ENCODE peak calls at places on chromosomes 5 and 9, in four cellular contexts. W, C, O and T are unnamed samples.

GRCh38 chr5:82859439-82860140 is 217.6 kb downstream of the TMEM167A start:
- DNase-seq in W (no peak), C (no peak), O (no peak), T (no peak)

GRCh38 chr9:98251554-98251953 is 3.9 kb downstream of the TBC1D2 start:
- DNase-seq in W (no peak), C (no peak), O (no peak), T (no peak)

GRCh38 chr9:114732842-114733241 is 50.9 kb upstream of the TEX48 start:
- DNase-seq in W (no peak), C (no peak), O (no peak), T (no peak)

GRCh38 chr5:158385982-158386381 is 527.0 kb upstream of the CLINT1 start:
- DNase-seq in W (no peak), C (no peak), O (no peak), T (no peak)

GRCh38 chr9:110626109-110626829 is 42.3 kb upstream of the MUSK start:
- DNase-seq in W (no peak), C (peak), O (no peak), T (no peak)

GRCh38 chr5:112492291-112492690 is 73.2 kb upstream of the EPB41L4A start:
- DNase-seq in W (peak), C (peak), O (peak), T (peak)

GRCh38 chr9:18208166-18209059 is 265.5 kb upstream of the ADAMTSL1 start:
- DNase-seq in W (no peak), C (no peak), O (peak), T (peak)

GRCh38 chr5:1936413-1936812 is 53.7 kb upstream of the IRX4 start:
- DNase-seq in W (no peak), C (no peak), O (no peak), T (no peak)

GRCh38 chr5:111280282-111280901 is 56.2 kb downstream of the CAMK4 start:
- DNase-seq in W (no peak), C (no peak), O (no peak), T (no peak)

GRCh38 chr9:98750396-98751060 is 41.8 kb upstream of the GABBR2 start:
- DNase-seq in W (no peak), C (no peak), O (no peak), T (no peak)

GRCh38 chr5:153896701-153897100 is 142.0 kb downstream of the FAM114A2 start:
- DNase-seq in W (no peak), C (peak), O (no peak), T (no peak)

GRCh38 chr9:27602107-27602836 is 29.0 kb upstream of the C9orf72 start:
- DNase-seq in W (no peak), C (no peak), O (no peak), T (no peak)

GRCh38 chr5:6862306-6862705 is 149.1 kb downstream of the TENT4A start:
- DNase-seq in W (no peak), C (no peak), O (no peak), T (no peak)

GRCh38 chr5:136018814-136019777 is 9.7 kb upstream of the TGFBI start:
- DNase-seq in W (no peak), C (no peak), O (peak), T (no peak)

GRCh38 chr9:134515026-134515821 is 126.4 kb upstream of the COL5A1 start:
- DNase-seq in W (no peak), C (no peak), O (no peak), T (no peak)

GRCh38 chr9:91897201-91897600 is 52.8 kb downstream of the ROR2 start:
- DNase-seq in W (no peak), C (no peak), O (no peak), T (no peak)

GRCh38 chr5:164487939-164488338 is 982.5 kb downstream of the MAT2B start:
- DNase-seq in W (no peak), C (no peak), O (no peak), T (no peak)
- TF ChIP-seq TARDBP in W (no peak), C (no peak), O (no peak), T (no peak)

DNA sequence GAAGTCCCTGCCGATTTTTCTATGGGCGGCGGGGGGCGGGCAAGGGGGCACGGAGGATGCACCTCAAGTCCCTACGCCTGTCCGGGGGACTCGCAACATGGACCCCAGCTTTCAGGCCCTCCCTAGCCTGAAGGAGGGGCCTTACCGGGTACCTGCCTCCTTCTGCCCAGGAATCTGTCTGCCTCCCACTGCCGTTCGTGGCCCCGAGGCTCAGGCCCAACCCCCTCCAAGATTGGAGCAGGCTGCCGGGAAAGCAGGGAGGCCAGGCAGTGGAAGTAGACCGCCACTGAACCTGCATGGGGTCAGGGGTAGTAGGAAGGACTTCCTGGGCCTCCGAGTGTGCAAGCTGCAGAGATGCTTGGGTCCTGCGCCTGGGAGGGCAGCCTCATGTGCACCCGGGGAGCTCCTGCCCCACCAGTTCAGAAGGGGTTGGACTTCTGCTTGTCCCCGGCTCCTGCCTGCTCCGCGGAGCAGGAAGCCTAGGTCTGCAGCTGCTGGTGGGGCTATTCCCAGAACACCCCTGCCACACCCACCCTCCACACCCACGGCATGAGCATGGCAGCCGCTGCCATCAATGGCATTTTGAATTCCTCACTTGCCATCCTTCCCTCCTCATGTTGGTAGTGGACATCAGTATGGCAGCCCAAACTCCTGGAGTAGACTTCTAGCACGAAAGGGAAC is 1312.7 kb upstream of the ACO1 start:
- DNase-seq in W (no peak), C (no peak), O (no peak), T (no peak)
- TF ChIP-seq TARDBP in W (no peak), C (no peak), O (no peak), T (no peak)

GRCh38 chr9:127844821-127845359 is 9.6 kb downstream of the ENG start:
- DNase-seq in W (no peak), C (no peak), O (no peak), T (no peak)
- TF ChIP-seq TARDBP in W (no peak), C (no peak), O (no peak), T (no peak)

DNA sequence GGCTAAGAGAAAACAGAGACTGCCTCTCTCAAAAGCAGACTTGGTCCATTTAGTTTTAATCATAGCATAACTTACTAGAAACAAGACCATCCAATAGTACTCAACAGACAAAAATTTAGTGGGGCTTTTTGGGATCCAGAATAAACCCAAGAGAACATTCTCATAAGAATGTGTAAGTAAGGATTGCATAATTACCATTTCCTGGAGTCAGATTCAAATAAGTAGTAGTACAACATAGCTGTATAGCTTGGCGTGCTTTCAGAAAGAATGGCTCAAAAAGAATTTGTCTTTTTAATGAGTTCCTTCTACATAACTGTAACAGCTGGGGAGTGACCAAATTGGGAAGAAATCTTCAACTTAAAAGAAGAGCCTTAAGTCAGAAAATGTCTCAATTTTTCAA is 145.4 kb downstream of the DENND1A start:
- DNase-seq in W (no peak), C (no peak), O (no peak), T (no peak)
- TF ChIP-seq TARDBP in W (no peak), C (no peak), O (no peak), T (no peak)

GRCh38 chr9:74503219-74503618 is 6.1 kb downstream of the RORB start:
- DNase-seq in W (no peak), C (no peak), O (no peak), T (no peak)
- TF ChIP-seq TARDBP in W (no peak), C (no peak), O (no peak), T (no peak)

DNA sequence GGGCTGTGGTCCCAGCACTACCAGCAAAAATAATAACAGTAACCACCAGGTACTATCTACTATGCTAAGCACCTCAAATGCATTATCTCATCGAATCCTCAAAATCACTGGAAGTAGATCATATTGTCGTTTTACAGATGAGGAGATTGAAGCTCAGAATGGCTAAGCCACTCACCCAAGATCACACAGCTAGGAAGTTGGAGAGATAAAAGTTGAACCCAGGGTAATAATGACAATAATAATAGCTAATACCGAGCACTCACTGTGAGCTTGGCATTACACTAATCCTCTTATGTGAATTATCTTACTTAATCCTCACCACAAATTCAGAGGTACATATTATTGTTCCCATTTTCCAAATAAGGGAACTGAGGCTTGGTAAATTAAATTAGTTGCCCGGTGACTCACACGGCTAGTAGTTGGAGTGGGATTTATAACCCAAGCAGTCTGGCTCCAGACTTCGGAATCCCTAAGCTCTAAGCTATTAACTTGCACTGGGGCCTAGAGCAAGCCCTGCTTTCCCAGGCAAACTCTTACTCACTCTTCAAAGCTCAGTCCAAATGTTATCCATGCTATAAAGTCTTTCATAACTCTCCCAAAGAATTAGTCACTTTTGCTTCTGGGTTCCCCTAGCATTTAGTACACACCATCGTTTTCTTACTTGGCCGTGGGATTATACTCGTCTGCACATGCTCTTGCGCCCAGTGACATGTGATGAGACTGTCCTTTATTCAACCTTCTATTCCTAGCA is 3.8 kb downstream of the ARSI start:
- DNase-seq in W (no peak), C (no peak), O (no peak), T (no peak)
- TF ChIP-seq TARDBP in W (no peak), C (no peak), O (no peak), T (no peak)

DNA sequence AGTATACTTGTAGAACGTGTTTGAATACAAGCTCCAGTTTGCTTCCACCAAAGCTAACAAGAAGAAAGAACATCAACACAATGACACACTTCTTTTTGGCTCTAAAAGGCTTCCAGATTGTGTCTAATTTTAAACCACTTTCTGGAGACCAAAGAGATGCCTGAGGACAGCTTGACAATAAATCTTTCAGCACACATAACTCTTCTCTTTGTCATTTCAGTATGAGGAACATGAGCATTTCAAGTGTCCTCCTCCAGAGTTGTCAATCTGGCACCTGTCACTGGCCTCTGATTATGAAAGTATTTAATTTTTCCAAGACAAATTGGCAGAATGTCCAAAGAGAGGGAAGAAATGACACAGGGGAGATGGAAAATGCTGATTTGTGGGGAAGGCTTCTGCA is 79.0 kb upstream of the TLR4 start:
- DNase-seq in W (no peak), C (no peak), O (no peak), T (no peak)
- TF ChIP-seq TARDBP in W (no peak), C (no peak), O (no peak), T (no peak)

DNA sequence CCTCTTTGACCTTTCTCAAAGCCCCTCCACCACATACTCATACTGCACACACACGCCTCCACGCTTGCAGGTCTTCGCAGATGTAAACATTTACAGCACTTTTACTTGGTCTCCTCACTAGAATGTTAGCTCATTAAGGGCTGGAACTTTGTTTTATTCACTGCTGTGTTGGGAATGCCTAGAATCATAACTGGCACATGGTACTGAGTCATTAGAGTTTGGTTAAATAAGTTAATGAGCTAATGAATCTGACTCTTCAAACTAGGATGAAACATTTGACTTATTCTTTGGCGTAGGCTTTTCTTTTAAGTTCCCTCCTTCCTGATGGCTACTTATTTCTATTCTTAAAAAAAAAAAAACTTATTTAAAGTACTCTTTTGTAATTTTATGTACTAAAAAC is 28.9 kb downstream of the MAN2A1 start:
- DNase-seq in W (no peak), C (no peak), O (no peak), T (no peak)
- TF ChIP-seq TARDBP in W (no peak), C (no peak), O (no peak), T (no peak)

DNA sequence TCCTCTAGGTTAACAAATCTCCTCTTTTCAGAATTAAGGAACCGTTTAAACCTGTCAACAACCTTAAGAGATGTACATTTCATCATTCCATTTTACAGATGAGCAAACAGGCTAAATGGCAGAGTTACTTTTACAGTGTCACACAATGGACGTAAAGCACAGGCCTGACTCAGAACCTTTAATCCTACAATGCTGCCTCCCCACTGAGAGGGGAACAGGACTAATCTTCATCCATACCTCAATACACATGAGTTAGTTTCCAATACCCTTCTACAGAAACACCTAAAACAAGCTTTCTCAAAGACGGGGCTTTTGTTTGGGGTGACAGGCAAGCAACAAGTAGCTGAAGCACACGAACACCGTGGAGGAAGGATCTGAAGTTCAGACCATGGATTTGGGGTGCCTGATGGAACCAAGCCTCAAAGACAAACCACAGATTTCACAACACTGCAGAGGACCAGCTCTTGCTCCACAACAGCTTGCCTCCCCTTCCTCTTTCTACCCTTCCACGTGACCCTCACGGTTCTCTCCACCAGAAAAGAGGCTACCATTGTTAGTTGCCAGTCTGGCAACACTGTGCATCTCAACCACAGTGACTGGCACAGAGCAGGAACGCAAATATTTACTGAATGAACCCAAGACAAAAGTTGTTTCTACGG is 1.8 kb downstream of the RNF130 start:
- DNase-seq in W (no peak), C (no peak), O (peak), T (no peak)
- TF ChIP-seq TARDBP in W (no peak), C (no peak), O (no peak), T (no peak)